ENCODE peak calls at places on chromosomes 3 and 15, in ten cellular contexts. One of them, this sample, is unnamed.

GRCh38 chr15:73575636-73576247 is 57.4 kb downstream of the NPTN start:
- DNase-seq in AG09319: no peak
- DNase-seq in EH: peak; percentile 46
- DNase-seq in CD4-positive, alpha-beta T cell: no peak
- DNase-seq in T-helper 22 cell: no peak
- DNase-seq in HS-27A: no peak
- DNase-seq in frontal cortex: no peak
- DNase-seq in T follicular helper cell: no peak
- DNase-seq in T-helper 17 cell: no peak
- DNase-seq in tibial artery: no peak
- DNase-seq in this sample: no peak

GRCh38 chr3:144055604-144056003 is 84.0 kb downstream of the DIPK2A start:
- DNase-seq in T-helper 22 cell: no peak
- DNase-seq in frontal cortex: no peak
- DNase-seq in tibial artery: no peak
- DNase-seq in AG09319: no peak
- DNase-seq in T follicular helper cell: no peak
- DNase-seq in T-helper 17 cell: no peak
- DNase-seq in EH: peak; percentile 72
- DNase-seq in HS-27A: peak; percentile 75
- DNase-seq in CD4-positive, alpha-beta T cell: no peak
- DNase-seq in this sample: no peak

GRCh38 chr3:104855702-104856101 is 511.0 kb upstream of the ALCAM start:
- DNase-seq in frontal cortex: no peak
- DNase-seq in CD4-positive, alpha-beta T cell: no peak
- DNase-seq in tibial artery: no peak
- DNase-seq in EH: no peak
- DNase-seq in HS-27A: no peak
- DNase-seq in T-helper 17 cell: no peak
- DNase-seq in AG09319: no peak
- DNase-seq in T-helper 22 cell: no peak
- DNase-seq in T follicular helper cell: no peak
- DNase-seq in this sample: no peak

GRCh38 chr3:188126271-188126670 is 27.7 kb upstream of the LPP start:
- DNase-seq in T follicular helper cell: no peak
- DNase-seq in EH: peak; percentile 62
- DNase-seq in frontal cortex: no peak
- DNase-seq in CD4-positive, alpha-beta T cell: no peak
- DNase-seq in T-helper 22 cell: no peak
- DNase-seq in HS-27A: no peak
- DNase-seq in tibial artery: no peak
- DNase-seq in AG09319: no peak
- DNase-seq in T-helper 17 cell: no peak
- DNase-seq in this sample: no peak

GRCh38 chr3:148044141-148044540 is 635.0 kb downstream of the ZIC1 start:
- DNase-seq in CD4-positive, alpha-beta T cell: no peak
- DNase-seq in AG09319: no peak
- DNase-seq in T-helper 17 cell: no peak
- DNase-seq in HS-27A: no peak
- DNase-seq in T-helper 22 cell: no peak
- DNase-seq in frontal cortex: no peak
- DNase-seq in tibial artery: no peak
- DNase-seq in EH: no peak
- DNase-seq in T follicular helper cell: no peak
- DNase-seq in this sample: no peak

GRCh38 chr15:75158402-75158801 is 43.3 kb upstream of the C15orf39 start:
- DNase-seq in EH: no peak
- DNase-seq in T follicular helper cell: no peak
- DNase-seq in HS-27A: no peak
- DNase-seq in tibial artery: no peak
- DNase-seq in CD4-positive, alpha-beta T cell: no peak
- DNase-seq in T-helper 17 cell: no peak
- DNase-seq in AG09319: no peak
- DNase-seq in frontal cortex: no peak
- DNase-seq in T-helper 22 cell: no peak
- DNase-seq in this sample: no peak

GRCh38 chr3:9014189-9014588 is 50.9 kb upstream of the RAD18 start:
- DNase-seq in T follicular helper cell: no peak
- DNase-seq in T-helper 22 cell: no peak
- DNase-seq in AG09319: no peak
- DNase-seq in T-helper 17 cell: no peak
- DNase-seq in HS-27A: no peak
- DNase-seq in CD4-positive, alpha-beta T cell: no peak
- DNase-seq in EH: peak; percentile 27
- DNase-seq in frontal cortex: no peak
- DNase-seq in tibial artery: no peak
- DNase-seq in this sample: no peak

GRCh38 chr3:148789156-148789555 is 38.5 kb upstream of the CPB1 start:
- DNase-seq in frontal cortex: no peak
- DNase-seq in T follicular helper cell: no peak
- DNase-seq in T-helper 22 cell: no peak
- DNase-seq in AG09319: no peak
- DNase-seq in EH: peak; percentile 31
- DNase-seq in tibial artery: no peak
- DNase-seq in CD4-positive, alpha-beta T cell: no peak
- DNase-seq in T-helper 17 cell: no peak
- DNase-seq in HS-27A: no peak
- DNase-seq in this sample: no peak

GRCh38 chr15:56869573-56869972 is 48.9 kb upstream of the TCF12 start:
- DNase-seq in EH: peak; percentile 48
- DNase-seq in tibial artery: no peak
- DNase-seq in HS-27A: no peak
- DNase-seq in T-helper 17 cell: no peak
- DNase-seq in CD4-positive, alpha-beta T cell: no peak
- DNase-seq in T-helper 22 cell: no peak
- DNase-seq in T follicular helper cell: no peak
- DNase-seq in AG09319: no peak
- DNase-seq in frontal cortex: no peak
- DNase-seq in this sample: peak; percentile 7

GRCh38 chr3:14532691-14533456 is 7.3 kb downstream of the GRIP2 start:
- DNase-seq in frontal cortex: no peak
- DNase-seq in CD4-positive, alpha-beta T cell: no peak
- DNase-seq in HS-27A: no peak
- DNase-seq in AG09319: no peak
- DNase-seq in T-helper 17 cell: no peak
- DNase-seq in T-helper 22 cell: no peak
- DNase-seq in T follicular helper cell: no peak
- DNase-seq in EH: peak; percentile 6
- DNase-seq in tibial artery: peak; percentile 57
- DNase-seq in this sample: peak; percentile 25

GRCh38 chr15:82892541-82892940 is 60.0 kb downstream of the HOMER2 start:
- DNase-seq in AG09319: no peak
- DNase-seq in HS-27A: no peak
- DNase-seq in T-helper 22 cell: no peak
- DNase-seq in frontal cortex: no peak
- DNase-seq in T follicular helper cell: no peak
- DNase-seq in CD4-positive, alpha-beta T cell: no peak
- DNase-seq in EH: no peak
- DNase-seq in tibial artery: no peak
- DNase-seq in T-helper 17 cell: no peak
- DNase-seq in this sample: no peak